ENCODE peak calls at places on chromosomes 7 and 10, in seven cellular contexts. T is Calu3; N is stimulated activated CD8-positive, alpha-beta memory T cell treated with anti-CD3 and anti-CD28 coated beads, Interleukin-4, amount 100 ng/mL, for 1 hour; E is activated T-helper 9 cell treated with anti-CD3 and anti-CD28 coated beads, Interleukin-2, amount 50 U/mL, for 16 hours; W is A172; K is iPS DF 6.9; D is AG09319. A is an unnamed sample.

GRCh38 chr7:23712368-23713284 is 2.6 kb downstream of the STK31 start:
- DNase-seq in T (no peak), N (no peak), E (no peak), W (peak; percentile 77), K (no peak), D (peak; percentile 30), A (no peak)

GRCh38 chr10:63819753-63820347 is 298.6 kb downstream of the REEP3 start:
- DNase-seq in T (peak; percentile 84), N (no peak), E (no peak), W (peak; percentile 62), K (peak; percentile 37), D (peak; percentile 35), A (peak; percentile 74)

GRCh38 chr10:49679480-49679893 is at the start of gene C10orf53:
- DNase-seq in T (no peak), N (no peak), E (no peak), W (no peak), K (peak; percentile 41), D (no peak), A (peak; percentile 78)

GRCh38 chr7:24366901-24367300 is 82.9 kb downstream of the NPY start:
- DNase-seq in T (no peak), N (no peak), E (no peak), W (no peak), K (no peak), D (no peak), A (no peak)

GRCh38 chr7:70063371-70063770 is 465.1 kb downstream of the AUTS2 start:
- DNase-seq in T (no peak), N (no peak), E (no peak), W (no peak), K (no peak), D (no peak), A (no peak)

GRCh38 chr10:119526606-119527592 is 15.6 kb downstream of the RGS10 start:
- DNase-seq in T (no peak), N (no peak), E (no peak), W (no peak), K (no peak), D (no peak), A (no peak)

GRCh38 chr10:97057836-97058235 is 127.9 kb downstream of the SLIT1 start:
- DNase-seq in T (no peak), N (no peak), E (no peak), W (no peak), K (no peak), D (no peak), A (no peak)

GRCh38 chr7:79615871-79616640 is 162.6 kb upstream of the MAGI2 start:
- DNase-seq in T (peak; percentile 14), N (no peak), E (no peak), W (no peak), K (no peak), D (no peak), A (no peak)

GRCh38 chr10:72309290-72310240 is 35.8 kb downstream of the DDIT4 start:
- DNase-seq in T (no peak), N (no peak), E (no peak), W (no peak), K (no peak), D (no peak), A (no peak)

A was measured in WTC11.